ENCODE peak calls at places on chromosomes 13 and 19, in ten cellular contexts. One of them, this sample, is unnamed.

GRCh38 chr19:41540041-41540695 is 35.8 kb upstream of the CEACAM21 start:
- DNase-seq in NB4: no peak
- DNase-seq in BJ: no peak
- DNase-seq in HCT116: no peak
- DNase-seq in fibroblast of mammary gland: no peak
- DNase-seq in OCI-LY7: no peak
- DNase-seq in endothelial cell: no peak
- DNase-seq in GM10248: no peak
- DNase-seq in mesothelial cell of epicardium: no peak
- DNase-seq in CD8-positive, alpha-beta T cell: no peak
- DNase-seq in this sample: peak; percentile 20

GRCh38 chr13:102825921-102826706 is 19.7 kb upstream of the ERCC5 start:
- DNase-seq in NB4: peak; percentile 40
- DNase-seq in BJ: peak; percentile 83
- DNase-seq in HCT116: no peak
- DNase-seq in fibroblast of mammary gland: peak; percentile 96
- DNase-seq in OCI-LY7: no peak
- DNase-seq in endothelial cell: no peak
- DNase-seq in GM10248: no peak
- DNase-seq in mesothelial cell of epicardium: no peak
- DNase-seq in CD8-positive, alpha-beta T cell: no peak
- DNase-seq in this sample: peak; percentile 95

GRCh38 chr13:52118595-52118994 is 10.3 kb downstream of the NEK5 start:
- DNase-seq in NB4: no peak
- DNase-seq in BJ: no peak
- DNase-seq in HCT116: no peak
- DNase-seq in fibroblast of mammary gland: no peak
- DNase-seq in OCI-LY7: no peak
- DNase-seq in endothelial cell: no peak
- DNase-seq in GM10248: no peak
- DNase-seq in mesothelial cell of epicardium: no peak
- DNase-seq in CD8-positive, alpha-beta T cell: no peak
- DNase-seq in this sample: no peak

GRCh38 chr13:21637296-21637695 is 33.3 kb upstream of the MICU2 start:
- DNase-seq in NB4: peak; percentile 87
- DNase-seq in BJ: no peak
- DNase-seq in HCT116: peak; percentile 94
- DNase-seq in fibroblast of mammary gland: peak; percentile 56
- DNase-seq in OCI-LY7: no peak
- DNase-seq in endothelial cell: no peak
- DNase-seq in GM10248: peak; percentile 28
- DNase-seq in mesothelial cell of epicardium: no peak
- DNase-seq in CD8-positive, alpha-beta T cell: no peak
- DNase-seq in this sample: no peak

GRCh38 chr13:99214232-99214631 is 13.6 kb downstream of the UBAC2 start:
- DNase-seq in NB4: no peak
- DNase-seq in BJ: no peak
- DNase-seq in HCT116: no peak
- DNase-seq in fibroblast of mammary gland: no peak
- DNase-seq in OCI-LY7: no peak
- DNase-seq in endothelial cell: no peak
- DNase-seq in GM10248: peak; percentile 57
- DNase-seq in mesothelial cell of epicardium: no peak
- DNase-seq in CD8-positive, alpha-beta T cell: no peak
- DNase-seq in this sample: no peak

GRCh38 chr19:33644284-33644836 is 22.6 kb downstream of the CHST8 start:
- DNase-seq in NB4: no peak
- DNase-seq in BJ: no peak
- DNase-seq in HCT116: no peak
- DNase-seq in fibroblast of mammary gland: no peak
- DNase-seq in OCI-LY7: no peak
- DNase-seq in endothelial cell: no peak
- DNase-seq in GM10248: no peak
- DNase-seq in mesothelial cell of epicardium: no peak
- DNase-seq in CD8-positive, alpha-beta T cell: no peak
- DNase-seq in this sample: no peak

GRCh38 chr13:51230473-51231105 is 8.4 kb downstream of the FAM124A start:
- DNase-seq in NB4: no peak
- DNase-seq in BJ: no peak
- DNase-seq in HCT116: no peak
- DNase-seq in fibroblast of mammary gland: peak; percentile 63
- DNase-seq in OCI-LY7: no peak
- DNase-seq in endothelial cell: peak; percentile 25
- DNase-seq in GM10248: no peak
- DNase-seq in mesothelial cell of epicardium: no peak
- DNase-seq in CD8-positive, alpha-beta T cell: no peak
- DNase-seq in this sample: peak; percentile 32

GRCh38 chr19:3880471-3881271 is at the start of gene ATCAY:
- DNase-seq in NB4: no peak
- DNase-seq in BJ: no peak
- DNase-seq in HCT116: no peak
- DNase-seq in fibroblast of mammary gland: no peak
- DNase-seq in OCI-LY7: no peak
- DNase-seq in endothelial cell: no peak
- DNase-seq in GM10248: no peak
- DNase-seq in mesothelial cell of epicardium: no peak
- DNase-seq in CD8-positive, alpha-beta T cell: no peak
- DNase-seq in this sample: no peak

GRCh38 chr19:3479819-3480215 is 508 bp downstream of the SMIM24 start:
- DNase-seq in NB4: no peak
- DNase-seq in BJ: no peak
- DNase-seq in HCT116: no peak
- DNase-seq in fibroblast of mammary gland: no peak
- DNase-seq in OCI-LY7: peak; percentile 90
- DNase-seq in endothelial cell: no peak
- DNase-seq in GM10248: no peak
- DNase-seq in mesothelial cell of epicardium: no peak
- DNase-seq in CD8-positive, alpha-beta T cell: peak; percentile 9
- DNase-seq in this sample: no peak

GRCh38 chr13:104809483-104809882 is 1726.0 kb downstream of the EFNB2 start:
- DNase-seq in NB4: peak; percentile 82
- DNase-seq in BJ: no peak
- DNase-seq in HCT116: no peak
- DNase-seq in fibroblast of mammary gland: peak; percentile 0
- DNase-seq in OCI-LY7: no peak
- DNase-seq in endothelial cell: no peak
- DNase-seq in GM10248: no peak
- DNase-seq in mesothelial cell of epicardium: no peak
- DNase-seq in CD8-positive, alpha-beta T cell: no peak
- DNase-seq in this sample: no peak

GRCh38 chr13:21079761-21080730 is 18.7 kb upstream of the LATS2 start:
- DNase-seq in NB4: peak; percentile 85
- DNase-seq in BJ: peak; percentile 73
- DNase-seq in HCT116: no peak
- DNase-seq in fibroblast of mammary gland: peak; percentile 88
- DNase-seq in OCI-LY7: no peak
- DNase-seq in endothelial cell: peak; percentile 31
- DNase-seq in GM10248: no peak
- DNase-seq in mesothelial cell of epicardium: no peak
- DNase-seq in CD8-positive, alpha-beta T cell: no peak
- DNase-seq in this sample: peak; percentile 95

GRCh38 chr19:41545547-41545946 is 30.4 kb upstream of the CEACAM21 start:
- DNase-seq in NB4: no peak
- DNase-seq in BJ: no peak
- DNase-seq in HCT116: no peak
- DNase-seq in fibroblast of mammary gland: no peak
- DNase-seq in OCI-LY7: peak; percentile 51
- DNase-seq in endothelial cell: no peak
- DNase-seq in GM10248: no peak
- DNase-seq in mesothelial cell of epicardium: no peak
- DNase-seq in CD8-positive, alpha-beta T cell: no peak
- DNase-seq in this sample: no peak

GRCh38 chr13:25214371-25215252 is 42.5 kb upstream of the AMER2 start:
- DNase-seq in NB4: no peak
- DNase-seq in BJ: peak; percentile 24
- DNase-seq in HCT116: no peak
- DNase-seq in fibroblast of mammary gland: peak; percentile 73
- DNase-seq in OCI-LY7: no peak
- DNase-seq in endothelial cell: no peak
- DNase-seq in GM10248: no peak
- DNase-seq in mesothelial cell of epicardium: no peak
- DNase-seq in CD8-positive, alpha-beta T cell: no peak
- DNase-seq in this sample: peak; percentile 35

DNA sequence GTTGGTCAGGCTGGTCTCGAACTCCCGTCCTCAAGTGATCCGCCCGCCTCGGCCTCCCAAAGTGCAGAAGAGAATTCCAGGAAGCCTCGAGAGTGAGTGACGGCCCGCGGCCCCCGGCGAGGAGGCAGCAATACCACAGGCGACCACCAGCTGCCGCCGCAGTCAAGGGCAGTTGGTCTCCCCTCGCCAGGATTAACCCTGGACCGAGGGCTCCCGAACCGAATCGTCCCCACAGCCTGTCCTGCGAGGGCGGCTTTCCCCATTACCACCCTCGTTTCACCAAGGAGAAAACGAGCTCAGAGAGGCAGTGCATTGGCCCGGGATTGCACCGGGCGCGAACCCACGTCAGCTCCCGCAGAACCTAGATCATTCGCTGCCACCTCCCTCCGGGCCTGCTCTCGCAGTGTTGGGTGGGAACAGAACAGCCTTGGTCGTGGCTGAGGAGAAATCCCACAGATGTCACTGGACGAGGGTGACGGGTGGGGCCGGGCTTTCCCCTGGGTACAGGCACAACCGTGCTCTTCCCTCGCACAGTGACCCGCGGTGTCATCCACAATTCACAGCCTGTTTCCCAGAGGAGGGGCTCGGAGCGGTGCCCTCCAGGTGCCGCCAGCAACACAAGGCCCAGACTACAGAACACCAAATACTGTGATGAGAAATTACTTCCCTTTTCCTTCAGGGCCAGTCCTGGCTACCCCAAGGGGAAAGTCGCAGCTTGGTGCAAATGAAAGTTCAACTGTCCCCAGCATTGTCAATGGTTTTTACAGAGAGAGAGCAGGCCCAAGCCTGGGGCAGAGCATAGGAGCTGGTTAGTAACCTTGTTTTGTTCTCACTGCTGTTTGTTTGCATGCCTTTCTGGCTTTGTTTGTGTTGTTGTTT is 24.8 kb downstream of the C2CD4C start:
- DNase-seq in NB4: peak; percentile 20
- DNase-seq in BJ: no peak
- DNase-seq in HCT116: no peak
- DNase-seq in fibroblast of mammary gland: no peak
- DNase-seq in OCI-LY7: no peak
- DNase-seq in endothelial cell: peak; percentile 71
- DNase-seq in GM10248: no peak
- DNase-seq in mesothelial cell of epicardium: no peak
- DNase-seq in CD8-positive, alpha-beta T cell: no peak
- DNase-seq in this sample: no peak
- TF ChIP-seq CTCF in NB4: no peak
- TF ChIP-seq CTCF in BJ: peak; percentile 35
- TF ChIP-seq CTCF in HCT116: peak; percentile 15
- TF ChIP-seq CTCF in fibroblast of mammary gland: peak; percentile 14
- TF ChIP-seq CTCF in OCI-LY7: peak; percentile 25
- TF ChIP-seq CTCF in endothelial cell: peak; percentile 79
- TF ChIP-seq CTCF in GM10248: peak; percentile 5
- TF ChIP-seq CTCF in mesothelial cell of epicardium: peak; percentile 75
- TF ChIP-seq CTCF in CD8-positive, alpha-beta T cell: peak; percentile 32
- TF ChIP-seq CTCF in this sample: peak; percentile 17

GRCh38 chr19:12833747-12834417 is 497 bp downstream of the RTBDN start:
- DNase-seq in NB4: peak; percentile 44
- DNase-seq in BJ: no peak
- DNase-seq in HCT116: no peak
- DNase-seq in fibroblast of mammary gland: no peak
- DNase-seq in OCI-LY7: peak; percentile 58
- DNase-seq in endothelial cell: no peak
- DNase-seq in GM10248: peak; percentile 69
- DNase-seq in mesothelial cell of epicardium: no peak
- DNase-seq in CD8-positive, alpha-beta T cell: peak; percentile 26
- DNase-seq in this sample: no peak
- TF ChIP-seq CTCF in NB4: no peak
- TF ChIP-seq CTCF in BJ: no peak
- TF ChIP-seq CTCF in HCT116: no peak
- TF ChIP-seq CTCF in fibroblast of mammary gland: no peak
- TF ChIP-seq CTCF in OCI-LY7: peak; percentile 36
- TF ChIP-seq CTCF in endothelial cell: no peak
- TF ChIP-seq CTCF in GM10248: no peak
- TF ChIP-seq CTCF in mesothelial cell of epicardium: no peak
- TF ChIP-seq CTCF in CD8-positive, alpha-beta T cell: no peak
- TF ChIP-seq CTCF in this sample: no peak

DNA sequence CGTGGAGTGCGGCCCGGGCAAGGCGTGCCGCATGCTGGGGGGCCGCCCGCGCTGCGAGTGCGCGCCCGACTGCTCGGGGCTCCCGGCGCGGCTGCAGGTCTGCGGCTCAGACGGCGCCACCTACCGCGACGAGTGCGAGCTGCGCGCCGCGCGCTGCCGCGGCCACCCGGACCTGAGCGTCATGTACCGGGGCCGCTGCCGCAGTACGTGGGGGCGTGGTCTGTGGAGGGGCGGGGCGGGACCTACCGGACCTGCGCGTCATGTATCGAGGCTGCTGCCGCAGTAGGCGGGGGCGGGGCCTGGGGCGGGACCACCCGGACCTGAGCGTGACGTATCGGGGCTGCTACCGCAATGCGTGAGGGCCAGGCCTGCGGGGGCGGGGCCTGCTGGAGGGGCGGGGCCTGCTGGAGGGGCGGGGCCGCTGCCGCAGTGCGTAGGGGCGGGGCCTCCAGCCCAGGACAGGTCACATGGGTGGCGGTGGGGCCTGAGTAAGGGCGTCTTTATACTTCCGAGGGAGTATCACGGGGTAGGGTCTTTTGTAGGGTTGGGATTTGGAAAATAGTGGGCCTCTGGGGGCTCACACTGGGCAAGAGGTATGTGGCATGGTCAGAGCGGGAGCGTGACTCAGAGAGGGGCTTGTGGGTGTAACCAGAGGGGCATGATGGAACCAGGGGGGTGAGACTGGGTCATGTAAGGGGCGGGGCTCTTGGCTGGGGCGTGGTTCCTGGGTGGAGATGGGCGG is 4.3 kb downstream of the FSTL3 start:
- DNase-seq in NB4: peak; percentile 95
- DNase-seq in BJ: peak; percentile 89
- DNase-seq in HCT116: peak; percentile 93
- DNase-seq in fibroblast of mammary gland: peak; percentile 96
- DNase-seq in OCI-LY7: peak; percentile 98
- DNase-seq in endothelial cell: peak; percentile 100
- DNase-seq in GM10248: peak; percentile 99
- DNase-seq in mesothelial cell of epicardium: peak; percentile 99
- DNase-seq in CD8-positive, alpha-beta T cell: peak; percentile 99
- DNase-seq in this sample: peak; percentile 98
- TF ChIP-seq CTCF in NB4: peak; percentile 17
- TF ChIP-seq CTCF in BJ: peak; percentile 20
- TF ChIP-seq CTCF in HCT116: no peak
- TF ChIP-seq CTCF in fibroblast of mammary gland: no peak
- TF ChIP-seq CTCF in OCI-LY7: peak; percentile 68
- TF ChIP-seq CTCF in endothelial cell: no peak
- TF ChIP-seq CTCF in GM10248: peak; percentile 73
- TF ChIP-seq CTCF in mesothelial cell of epicardium: no peak
- TF ChIP-seq CTCF in CD8-positive, alpha-beta T cell: peak; percentile 37
- TF ChIP-seq CTCF in this sample: peak; percentile 29

GRCh38 chr19:7748756-7749155 is 1.4 kb upstream of the CD209 start:
- DNase-seq in NB4: peak; percentile 55
- DNase-seq in BJ: no peak
- DNase-seq in HCT116: peak; percentile 50
- DNase-seq in fibroblast of mammary gland: peak; percentile 13
- DNase-seq in OCI-LY7: no peak
- DNase-seq in endothelial cell: no peak
- DNase-seq in GM10248: no peak
- DNase-seq in mesothelial cell of epicardium: no peak
- DNase-seq in CD8-positive, alpha-beta T cell: no peak
- DNase-seq in this sample: no peak
- TF ChIP-seq CTCF in NB4: peak; percentile 32
- TF ChIP-seq CTCF in BJ: no peak
- TF ChIP-seq CTCF in HCT116: peak; percentile 39
- TF ChIP-seq CTCF in fibroblast of mammary gland: no peak
- TF ChIP-seq CTCF in OCI-LY7: peak; percentile 59
- TF ChIP-seq CTCF in endothelial cell: no peak
- TF ChIP-seq CTCF in GM10248: no peak
- TF ChIP-seq CTCF in mesothelial cell of epicardium: no peak
- TF ChIP-seq CTCF in CD8-positive, alpha-beta T cell: no peak
- TF ChIP-seq CTCF in this sample: peak; percentile 11

This sample was measured in AG10803.